ENCODE peak calls at places on chromosomes 11 and 22, in five cellular contexts. D, K, S, Q and V are unnamed samples.

GRCh38 chr11:102513869-102514268 is 16.7 kb downstream of the MMP7 start:
- DNase-seq in Q (no peak), D (no peak), K (peak; percentile 51), S (peak; percentile 80), V (no peak)

GRCh38 chr11:8786933-8787332 is 104.3 kb downstream of the RPL27A start:
- DNase-seq in Q (no peak), K (no peak), S (no peak), D (no peak), V (no peak)

GRCh38 chr11:45930031-45930794 is 7.8 kb downstream of the LARGE2 start:
- DNase-seq in Q (peak; percentile 70), D (no peak), S (no peak), K (peak; percentile 74), V (peak; percentile 86)

GRCh38 chr22:25843660-25844275 is 101.8 kb downstream of the MYO18B start:
- DNase-seq in S (no peak), K (no peak), Q (no peak), D (no peak), V (no peak)

GRCh38 chr11:1140642-1141490 is 16.9 kb upstream of the MUC5AC start:
- DNase-seq in K (no peak), S (no peak), Q (peak; percentile 21), D (no peak), V (no peak)

GRCh38 chr11:13052130-13052541 is 43.0 kb downstream of the RASSF10 start:
- DNase-seq in Q (no peak), K (no peak), S (no peak), D (no peak), V (no peak)

GRCh38 chr11:18527512-18527911 is 770 bp upstream of the TSG101 start:
- DNase-seq in K (no peak), D (peak; percentile 27), S (no peak), Q (no peak), V (no peak)

GRCh38 chr11:18853086-18853720 is 61.6 kb upstream of the PTPN5 start:
- DNase-seq in S (no peak), D (no peak), Q (no peak), K (no peak), V (no peak)

GRCh38 chr11:324131-324530 is 3.5 kb upstream of the IFITM3 start:
- DNase-seq in S (peak; percentile 22), Q (no peak), K (no peak), D (no peak), V (no peak)

GRCh38 chr11:36540998-36541397 is 26.8 kb upstream of the RAG1 start:
- DNase-seq in D (peak; percentile 2), S (no peak), K (no peak), Q (no peak), V (peak; percentile 46)

GRCh38 chr11:79617561-79617960 is 176.7 kb upstream of the TENM4 start:
- DNase-seq in Q (no peak), K (no peak), S (no peak), D (no peak), V (no peak)

GRCh38 chr11:117815262-117815803 is 9.2 kb downstream of the FXYD2 start:
- DNase-seq in Q (peak; percentile 54), D (no peak), K (peak; percentile 76), S (no peak), V (peak; percentile 85)

GRCh38 chr22:17035246-17035645 is 27.2 kb upstream of the GAB4 start:
- DNase-seq in K (no peak), S (no peak), Q (no peak), D (no peak), V (no peak)

GRCh38 chr22:21760640-21761039 is 25.0 kb upstream of the YPEL1 start:
- DNase-seq in D (peak; percentile 65), Q (no peak), K (no peak), S (no peak), V (no peak)

GRCh38 chr11:33376331-33377099 is 119.3 kb downstream of the HIPK3 start:
- DNase-seq in Q (peak; percentile 63), D (no peak), K (no peak), S (no peak), V (no peak)

GRCh38 chr11:44032304-44033085 is 15.3 kb upstream of the ACCSL start:
- DNase-seq in Q (no peak), S (peak; percentile 87), K (peak; percentile 75), D (peak; percentile 55), V (no peak)

GRCh38 chr22:36191106-36191836 is 10.3 kb downstream of the APOL4 start:
- DNase-seq in K (no peak), D (peak; percentile 29), S (no peak), Q (no peak), V (no peak)

GRCh38 chr11:93567406-93567819 is 24.2 kb upstream of the SMCO4 start:
- DNase-seq in S (peak; percentile 47), K (no peak), Q (peak; percentile 72), D (no peak), V (no peak)

GRCh38 chr11:94649254-94649653 is 82.1 kb downstream of the PIWIL4 start:
- DNase-seq in Q (no peak), S (no peak), D (no peak), K (no peak), V (no peak)

GRCh38 chr11:19676508-19677379 is 35.9 kb upstream of the NAV2 start:
- DNase-seq in Q (no peak), D (no peak), S (peak; percentile 60), K (no peak), V (no peak)

GRCh38 chr11:15665368-15665871 is 550.7 kb downstream of the INSC start:
- DNase-seq in Q (no peak), S (no peak), D (peak; percentile 40), K (no peak), V (no peak)

GRCh38 chr11:1780700-1781592 is 17.2 kb upstream of the CTSD start:
- DNase-seq in S (no peak), K (peak; percentile 89), D (no peak), Q (no peak), V (no peak)

GRCh38 chr11:101862410-101863233 is 52.2 kb upstream of the CEP126 start:
- DNase-seq in D (peak; percentile 77), K (no peak), Q (no peak), S (peak; percentile 17), V (no peak)

GRCh38 chr22:27605390-27605789 is 196.2 kb downstream of the MN1 start:
- DNase-seq in D (no peak), Q (peak; percentile 34), K (no peak), S (no peak), V (no peak)

GRCh38 chr11:78011301-78011700 is 11.8 kb downstream of the KCTD14 start:
- DNase-seq in S (no peak), Q (no peak), D (no peak), K (no peak), V (no peak)

GRCh38 chr11:78010755-78011154 is 12.3 kb downstream of the KCTD14 start:
- DNase-seq in K (no peak), S (no peak), D (no peak), Q (no peak), V (no peak)

GRCh38 chr11:78019808-78020207 is 3.3 kb downstream of the KCTD14 start:
- DNase-seq in Q (no peak), S (no peak), K (no peak), D (no peak), V (no peak)

GRCh38 chr11:78020248-78020647 is 2.8 kb downstream of the KCTD14 start:
- DNase-seq in K (no peak), Q (no peak), S (no peak), D (no peak), V (no peak)

DNA sequence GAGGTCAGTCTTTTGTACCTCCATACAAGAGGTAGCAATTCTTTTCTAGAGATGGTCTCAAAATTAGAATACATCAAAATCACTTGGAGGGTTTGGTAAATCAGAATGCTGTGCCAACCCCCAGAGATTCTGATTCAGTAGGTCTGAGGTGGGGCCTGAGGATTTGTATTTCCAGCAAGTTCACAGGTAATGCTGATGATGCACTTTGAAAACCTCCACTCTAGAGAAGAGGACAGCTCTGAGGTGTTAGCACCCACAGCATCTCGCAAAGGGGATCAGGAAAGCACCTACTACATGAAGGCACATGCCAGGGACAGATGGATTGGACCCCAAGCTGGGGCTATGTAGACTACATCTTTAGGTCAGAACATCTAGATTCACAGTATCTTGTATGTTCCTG is 7.2 kb downstream of the KCTD14 start:
- DNase-seq in D (no peak), S (no peak), K (no peak), Q (no peak), V (no peak)
- H3K4me3 ChIP-seq in D (no peak overlapping the region), S (no peak overlapping the region), K (no peak overlapping the region), Q (no peak overlapping the region), V (no peak overlapping the region)

DNA sequence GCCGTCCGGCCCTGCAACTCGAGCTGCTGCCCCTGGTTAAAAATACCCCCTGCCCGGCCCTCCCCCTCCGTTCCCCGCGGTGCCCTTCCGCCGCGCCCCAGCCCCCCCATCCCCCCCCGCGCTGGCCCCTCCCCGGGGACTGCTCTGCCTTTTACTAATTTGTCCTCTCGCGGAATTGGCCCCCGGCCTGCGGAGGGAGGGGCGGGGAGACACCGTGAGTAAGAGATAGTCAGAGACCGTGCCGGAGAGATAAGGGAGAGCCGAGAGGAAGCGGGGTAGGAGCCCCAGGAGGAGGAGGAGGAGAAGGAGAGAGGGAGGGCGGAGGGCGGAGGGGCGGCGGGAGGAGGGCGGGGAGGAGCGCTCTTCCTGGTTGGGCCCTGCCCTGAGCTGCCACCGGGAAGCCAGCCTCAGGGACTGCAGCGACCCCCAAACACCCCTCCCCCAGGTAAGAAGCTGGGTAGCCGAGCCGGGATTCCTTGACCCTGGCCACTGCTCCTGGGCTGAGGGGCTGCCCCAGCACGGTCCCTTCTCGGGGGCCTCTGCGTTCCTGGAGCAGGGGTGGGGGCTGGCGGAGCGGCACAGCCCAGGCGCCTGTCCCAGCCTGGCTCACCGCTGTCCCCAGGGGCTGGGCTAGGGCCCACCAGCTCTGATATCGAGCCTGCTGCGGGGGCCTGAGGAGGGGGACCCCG is at the start of gene CAPN1:
- DNase-seq in D (peak; percentile 59), Q (peak; percentile 80), K (peak; percentile 83), S (peak; percentile 89), V (peak; percentile 60)
- TF ChIP-seq CTCF in D (no peak), Q (no peak), K (no peak), S (no peak), V (no peak)

DNA sequence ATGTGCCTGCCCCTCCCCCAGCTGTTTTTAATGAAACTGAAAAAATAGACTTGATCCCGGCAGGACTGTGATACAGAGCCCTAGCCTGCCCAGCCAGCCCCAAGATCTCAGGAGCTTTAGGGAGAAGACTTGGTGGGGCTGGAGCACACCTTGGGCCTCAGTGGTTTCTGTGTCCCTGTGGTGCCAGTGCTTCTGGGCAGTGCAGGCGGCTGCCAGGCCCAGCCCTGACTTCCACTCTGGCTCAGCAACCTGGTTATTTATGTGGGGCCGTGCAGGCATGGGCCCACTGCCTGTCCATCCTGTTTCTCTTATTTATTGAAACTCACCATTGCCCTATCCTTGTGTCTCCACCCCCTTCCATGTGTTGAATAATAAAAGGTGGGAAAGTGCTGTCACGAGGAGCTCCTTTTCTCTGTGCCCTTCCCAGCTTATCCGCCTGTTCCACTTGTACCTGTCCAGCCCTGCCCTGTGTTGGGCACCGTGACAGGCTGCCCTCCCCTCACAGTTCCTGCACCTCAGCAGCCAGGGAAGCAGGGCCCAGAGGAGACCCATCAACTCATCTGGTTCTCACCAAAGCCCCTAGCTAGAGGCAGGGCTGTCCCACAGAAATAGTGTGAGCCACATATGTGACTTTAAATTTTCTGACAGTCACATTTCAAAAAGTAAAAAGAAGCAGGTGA is 20.2 kb downstream of the RELT start:
- DNase-seq in Q (peak; percentile 39), D (no peak), S (no peak), K (no peak), V (no peak)
- H3K4me3 ChIP-seq in Q (no peak overlapping the region), D (no peak overlapping the region), S (no peak overlapping the region), K (no peak overlapping the region), V (no peak overlapping the region)

DNA sequence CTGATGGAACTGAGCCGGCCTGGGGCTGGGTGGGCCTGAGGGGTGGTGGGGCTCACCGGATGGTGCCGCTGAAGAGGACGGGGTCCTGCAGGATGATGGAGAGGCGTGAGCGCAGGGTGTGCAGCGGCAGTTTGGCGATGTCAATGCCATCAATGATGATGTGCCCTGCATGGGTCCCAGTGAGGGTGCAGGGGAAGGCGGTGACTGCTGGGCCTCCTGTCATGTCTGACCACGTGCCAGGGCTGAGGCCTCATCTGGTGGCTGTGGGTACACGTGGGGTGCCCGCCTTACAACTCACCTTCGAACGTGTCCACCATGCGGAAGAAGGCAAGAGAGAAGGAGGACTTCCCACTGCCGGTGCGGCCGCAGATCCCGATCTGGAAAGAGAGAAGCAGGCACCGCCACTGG is 7.1 kb upstream of the KCNJ11 start:
- DNase-seq in Q (no peak), S (no peak), D (no peak), K (no peak), V (no peak)
- TF ChIP-seq CTCF in Q (no peak), S (no peak), D (no peak), K (no peak), V (no peak)